ENCODE peak calls at places on chromosomes 12 and 14, in nine cellular contexts. One of them, this sample, is unnamed.

GRCh38 chr12:6334940-6335450 is 6.9 kb downstream of the TNFRSF1A start:
- DNase-seq in HCT116: no peak
- DNase-seq in mammary epithelial cell: no peak
- DNase-seq in colonic mucosa: peak; percentile 66
- DNase-seq in heart right ventricle: no peak
- DNase-seq in pancreas: no peak
- DNase-seq in kidney: no peak
- DNase-seq in prostate gland: no peak
- DNase-seq in Caco-2: no peak
- DNase-seq in this sample: no peak

GRCh38 chr14:66610154-66610563 is 102.2 kb downstream of the GPHN start:
- DNase-seq in Caco-2: no peak
- DNase-seq in mammary epithelial cell: no peak
- DNase-seq in pancreas: no peak
- DNase-seq in heart right ventricle: no peak
- DNase-seq in HCT116: peak; percentile 49
- DNase-seq in prostate gland: no peak
- DNase-seq in colonic mucosa: no peak
- DNase-seq in kidney: no peak
- DNase-seq in this sample: no peak

GRCh38 chr14:34059925-34060746 is 109.3 kb upstream of the EGLN3 start:
- DNase-seq in mammary epithelial cell: peak; percentile 71
- DNase-seq in heart right ventricle: peak; percentile 75
- DNase-seq in pancreas: peak; percentile 76
- DNase-seq in HCT116: no peak
- DNase-seq in colonic mucosa: peak; percentile 87
- DNase-seq in Caco-2: peak; percentile 82
- DNase-seq in kidney: peak; percentile 95
- DNase-seq in prostate gland: peak; percentile 72
- DNase-seq in this sample: peak; percentile 77

GRCh38 chr12:118513554-118513953 is 137.2 kb downstream of the SUDS3 start:
- DNase-seq in heart right ventricle: no peak
- DNase-seq in prostate gland: no peak
- DNase-seq in kidney: no peak
- DNase-seq in colonic mucosa: no peak
- DNase-seq in mammary epithelial cell: no peak
- DNase-seq in Caco-2: no peak
- DNase-seq in pancreas: no peak
- DNase-seq in HCT116: no peak
- DNase-seq in this sample: no peak

GRCh38 chr12:69435644-69436043 is 34.5 kb upstream of the FRS2 start:
- DNase-seq in heart right ventricle: no peak
- DNase-seq in prostate gland: no peak
- DNase-seq in pancreas: no peak
- DNase-seq in kidney: no peak
- DNase-seq in HCT116: no peak
- DNase-seq in mammary epithelial cell: no peak
- DNase-seq in Caco-2: no peak
- DNase-seq in colonic mucosa: no peak
- DNase-seq in this sample: no peak

GRCh38 chr12:99130808-99131538 is 485.9 kb downstream of the APAF1 start:
- DNase-seq in pancreas: no peak
- DNase-seq in heart right ventricle: no peak
- DNase-seq in HCT116: no peak
- DNase-seq in prostate gland: no peak
- DNase-seq in kidney: no peak
- DNase-seq in mammary epithelial cell: no peak
- DNase-seq in colonic mucosa: no peak
- DNase-seq in Caco-2: no peak
- DNase-seq in this sample: no peak

GRCh38 chr14:102262894-102263462 is 42.0 kb downstream of the MOK start:
- DNase-seq in mammary epithelial cell: peak; percentile 94
- DNase-seq in Caco-2: no peak
- DNase-seq in prostate gland: no peak
- DNase-seq in pancreas: no peak
- DNase-seq in HCT116: peak; percentile 29
- DNase-seq in heart right ventricle: no peak
- DNase-seq in colonic mucosa: no peak
- DNase-seq in kidney: no peak
- DNase-seq in this sample: no peak

GRCh38 chr12:132393991-132394949 is 64.9 kb upstream of the GALNT9 start:
- DNase-seq in mammary epithelial cell: no peak
- DNase-seq in kidney: peak; percentile 64
- DNase-seq in Caco-2: peak; percentile 26
- DNase-seq in HCT116: no peak
- DNase-seq in colonic mucosa: no peak
- DNase-seq in prostate gland: no peak
- DNase-seq in pancreas: no peak
- DNase-seq in heart right ventricle: no peak
- DNase-seq in this sample: peak; percentile 54

GRCh38 chr12:102629262-102629888 is 149.0 kb upstream of the IGF1 start:
- DNase-seq in Caco-2: no peak
- DNase-seq in mammary epithelial cell: no peak
- DNase-seq in HCT116: no peak
- DNase-seq in prostate gland: no peak
- DNase-seq in colonic mucosa: no peak
- DNase-seq in heart right ventricle: no peak
- DNase-seq in kidney: no peak
- DNase-seq in pancreas: no peak
- DNase-seq in this sample: no peak

GRCh38 chr12:37548266-37548805 is 768.2 kb upstream of the ALG10B start:
- DNase-seq in colonic mucosa: no peak
- DNase-seq in Caco-2: no peak
- DNase-seq in kidney: no peak
- DNase-seq in heart right ventricle: no peak
- DNase-seq in pancreas: no peak
- DNase-seq in prostate gland: no peak
- DNase-seq in HCT116: no peak
- DNase-seq in mammary epithelial cell: no peak
- DNase-seq in this sample: no peak

GRCh38 chr14:77043177-77043983 is 14.9 kb upstream of the IRF2BPL start:
- DNase-seq in kidney: peak; percentile 78
- DNase-seq in mammary epithelial cell: peak; percentile 94
- DNase-seq in Caco-2: no peak
- DNase-seq in colonic mucosa: no peak
- DNase-seq in heart right ventricle: peak; percentile 75
- DNase-seq in HCT116: no peak
- DNase-seq in pancreas: no peak
- DNase-seq in prostate gland: no peak
- DNase-seq in this sample: no peak

GRCh38 chr14:85852900-85853299 is 323.0 kb downstream of the FLRT2 start:
- DNase-seq in Caco-2: no peak
- DNase-seq in HCT116: no peak
- DNase-seq in heart right ventricle: no peak
- DNase-seq in colonic mucosa: no peak
- DNase-seq in pancreas: no peak
- DNase-seq in prostate gland: no peak
- DNase-seq in mammary epithelial cell: no peak
- DNase-seq in kidney: no peak
- DNase-seq in this sample: no peak

GRCh38 chr14:106308839-106309389 is 782.5 kb downstream of the TMEM121 start:
- DNase-seq in colonic mucosa: peak; percentile 49
- DNase-seq in kidney: peak; percentile 59
- DNase-seq in mammary epithelial cell: no peak
- DNase-seq in pancreas: peak; percentile 32
- DNase-seq in HCT116: no peak
- DNase-seq in heart right ventricle: no peak
- DNase-seq in prostate gland: no peak
- DNase-seq in Caco-2: no peak
- DNase-seq in this sample: peak; percentile 61

GRCh38 chr12:43238281-43238680 is 313.7 kb downstream of the ADAMTS20 start:
- DNase-seq in mammary epithelial cell: no peak
- DNase-seq in colonic mucosa: no peak
- DNase-seq in HCT116: no peak
- DNase-seq in pancreas: no peak
- DNase-seq in heart right ventricle: no peak
- DNase-seq in kidney: no peak
- DNase-seq in Caco-2: no peak
- DNase-seq in prostate gland: no peak
- DNase-seq in this sample: no peak

GRCh38 chr12:65825323-65825572 is 965 bp downstream of the HMGA2 start:
- DNase-seq in Caco-2: no peak
- DNase-seq in HCT116: no peak
- DNase-seq in heart right ventricle: no peak
- DNase-seq in prostate gland: no peak
- DNase-seq in colonic mucosa: no peak
- DNase-seq in kidney: no peak
- DNase-seq in pancreas: no peak
- DNase-seq in mammary epithelial cell: no peak
- DNase-seq in this sample: no peak

GRCh38 chr12:121939190-121939589 is 20.8 kb downstream of the CFAP251 start:
- DNase-seq in pancreas: no peak
- DNase-seq in colonic mucosa: no peak
- DNase-seq in kidney: no peak
- DNase-seq in HCT116: no peak
- DNase-seq in mammary epithelial cell: peak; percentile 90
- DNase-seq in prostate gland: no peak
- DNase-seq in Caco-2: peak; percentile 56
- DNase-seq in heart right ventricle: no peak
- DNase-seq in this sample: no peak

GRCh38 chr12:111597731-111598636 is 1.1 kb downstream of the ATXN2 start:
- DNase-seq in prostate gland: peak; percentile 30
- DNase-seq in colonic mucosa: peak; percentile 69
- DNase-seq in HCT116: no peak
- DNase-seq in kidney: peak; percentile 88
- DNase-seq in Caco-2: peak; percentile 50
- DNase-seq in heart right ventricle: peak; percentile 50
- DNase-seq in pancreas: peak; percentile 46
- DNase-seq in mammary epithelial cell: peak; percentile 40
- DNase-seq in this sample: peak; percentile 92

DNA sequence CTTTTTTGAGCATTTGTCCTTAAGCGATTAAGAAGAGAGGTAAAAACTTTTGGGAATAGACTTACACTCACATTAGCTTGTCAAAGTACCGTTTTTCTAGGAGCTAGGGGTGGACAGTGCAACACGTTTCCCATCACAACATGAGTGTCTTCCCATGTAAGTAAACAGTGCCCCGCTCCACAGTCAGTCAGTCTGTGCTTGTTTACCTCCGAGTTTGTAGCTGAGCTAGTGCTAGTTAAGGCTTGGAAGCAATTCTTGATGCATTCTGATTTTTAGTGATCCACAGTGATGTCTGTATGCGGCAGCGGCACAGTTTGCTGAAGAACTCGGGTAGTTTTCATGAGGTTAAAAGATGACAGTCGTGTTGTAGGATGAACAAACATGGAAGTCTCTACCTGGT is 941 bp downstream of the ZDHHC17 start:
- DNase-seq in prostate gland: peak; percentile 8
- DNase-seq in HCT116: no peak
- DNase-seq in mammary epithelial cell: peak; percentile 24
- DNase-seq in colonic mucosa: no peak
- DNase-seq in pancreas: no peak
- DNase-seq in heart right ventricle: no peak
- DNase-seq in kidney: no peak
- DNase-seq in Caco-2: no peak
- DNase-seq in this sample: no peak
- H3K4me1 ChIP-seq in prostate gland: no peaks in the 10 kb centered on the region
- H3K4me1 ChIP-seq in HCT116: peaks cover 14% of the 10 kb centered on the region
- H3K4me1 ChIP-seq in mammary epithelial cell: no peaks in the 10 kb centered on the region
- H3K4me1 ChIP-seq in colonic mucosa: no peaks in the 10 kb centered on the region
- H3K4me1 ChIP-seq in pancreas: peaks cover 6% of the 10 kb centered on the region
- H3K4me1 ChIP-seq in heart right ventricle: peaks cover 45% of the 10 kb centered on the region
- H3K4me1 ChIP-seq in kidney: peaks cover 11% of the 10 kb centered on the region
- H3K4me1 ChIP-seq in Caco-2: peaks cover 30% of the 10 kb centered on the region
- H3K4me1 ChIP-seq in this sample: peaks cover 57% of the 10 kb centered on the region

DNA sequence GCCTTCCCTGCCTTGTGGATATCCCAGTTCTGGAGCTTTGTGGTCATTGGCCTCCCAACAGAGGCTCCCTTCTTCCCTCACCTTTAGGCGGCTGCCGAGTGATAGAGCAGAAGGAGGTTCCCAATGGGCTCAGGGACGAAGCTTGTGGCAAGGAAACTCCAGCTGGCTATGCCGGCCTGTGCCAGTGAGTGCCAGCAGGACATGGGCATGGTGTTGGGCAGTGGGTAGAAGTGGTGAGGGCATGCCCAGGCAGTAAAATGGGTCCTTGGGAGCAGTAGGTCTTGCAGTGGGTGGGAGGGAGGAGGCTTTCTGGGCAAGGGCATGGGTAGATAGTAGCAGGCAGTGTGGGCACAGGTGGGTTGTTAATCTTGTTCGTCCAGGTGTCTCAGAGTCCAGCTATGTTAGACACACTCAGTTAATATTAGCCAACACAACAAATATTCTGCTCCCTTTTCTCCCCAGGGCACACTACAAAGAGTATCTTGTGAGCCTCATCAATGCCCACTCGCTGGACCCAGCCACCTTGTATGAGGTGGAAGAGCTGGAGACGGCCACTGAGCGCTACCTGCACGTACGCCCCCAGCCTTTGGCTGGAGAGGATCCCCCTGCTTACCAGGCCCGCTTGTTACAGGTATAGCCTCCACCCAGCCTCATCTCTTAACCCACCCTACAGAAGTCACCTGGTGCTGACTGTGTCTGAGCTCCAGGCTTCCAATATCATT is 1.1 kb upstream of the IRF9 start:
- DNase-seq in mammary epithelial cell: no peak
- DNase-seq in heart right ventricle: no peak
- DNase-seq in colonic mucosa: no peak
- DNase-seq in kidney: no peak
- DNase-seq in Caco-2: no peak
- DNase-seq in pancreas: no peak
- DNase-seq in HCT116: no peak
- DNase-seq in prostate gland: no peak
- DNase-seq in this sample: peak; percentile 59
- H3K4me1 ChIP-seq in mammary epithelial cell: peaks cover 9% of the 10 kb centered on the region
- H3K4me1 ChIP-seq in heart right ventricle: peaks cover 27% of the 10 kb centered on the region
- H3K4me1 ChIP-seq in colonic mucosa: peaks cover 13% of the 10 kb centered on the region
- H3K4me1 ChIP-seq in kidney: peaks cover 11% of the 10 kb centered on the region
- H3K4me1 ChIP-seq in Caco-2: peaks cover 12% of the 10 kb centered on the region
- H3K4me1 ChIP-seq in pancreas: no peaks in the 10 kb centered on the region
- H3K4me1 ChIP-seq in HCT116: peaks cover 21% of the 10 kb centered on the region
- H3K4me1 ChIP-seq in prostate gland: peaks cover 11% of the 10 kb centered on the region
- H3K4me1 ChIP-seq in this sample: peaks cover 40% of the 10 kb centered on the region

GRCh38 chr14:68366656-68367055 is 426.2 kb downstream of the ZFP36L1 start:
- DNase-seq in heart right ventricle: no peak
- DNase-seq in kidney: no peak
- DNase-seq in mammary epithelial cell: no peak
- DNase-seq in HCT116: no peak
- DNase-seq in pancreas: no peak
- DNase-seq in colonic mucosa: no peak
- DNase-seq in Caco-2: no peak
- DNase-seq in prostate gland: no peak
- DNase-seq in this sample: no peak
- H3K4me1 ChIP-seq in heart right ventricle: peaks cover 19% of the 10 kb centered on the region
- H3K4me1 ChIP-seq in kidney: peaks cover 18% of the 10 kb centered on the region
- H3K4me1 ChIP-seq in mammary epithelial cell: peaks cover 11% of the 10 kb centered on the region
- H3K4me1 ChIP-seq in HCT116: peaks cover 37% of the 10 kb centered on the region
- H3K4me1 ChIP-seq in pancreas: no peaks in the 10 kb centered on the region
- H3K4me1 ChIP-seq in colonic mucosa: no peaks in the 10 kb centered on the region
- H3K4me1 ChIP-seq in Caco-2: peaks cover 23% of the 10 kb centered on the region
- H3K4me1 ChIP-seq in prostate gland: peaks cover 4% of the 10 kb centered on the region
- H3K4me1 ChIP-seq in this sample: peaks cover 4% of the 10 kb centered on the region

DNA sequence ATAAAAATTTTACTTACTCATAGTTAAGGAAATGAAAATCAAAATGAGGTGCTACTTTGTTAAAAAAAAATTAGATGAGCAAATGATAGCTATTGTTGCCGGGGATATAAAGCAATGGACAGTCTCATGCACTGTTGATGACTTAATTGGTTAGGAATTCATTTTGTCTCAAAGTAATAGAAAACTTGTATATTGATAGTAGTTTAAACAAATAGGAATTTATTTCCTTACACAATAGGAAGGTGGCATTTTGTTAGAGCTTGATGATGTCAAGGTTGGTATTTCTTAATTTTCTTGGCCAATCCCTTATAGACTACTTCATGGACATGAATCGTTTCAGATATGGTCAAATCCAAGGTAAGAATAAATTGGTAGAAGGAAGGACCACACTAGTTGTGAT is 7.8 kb downstream of the PRPF39 start:
- DNase-seq in kidney: no peak
- DNase-seq in mammary epithelial cell: peak; percentile 30
- DNase-seq in HCT116: no peak
- DNase-seq in Caco-2: no peak
- DNase-seq in pancreas: no peak
- DNase-seq in heart right ventricle: no peak
- DNase-seq in colonic mucosa: no peak
- DNase-seq in prostate gland: no peak
- DNase-seq in this sample: no peak
- H3K4me1 ChIP-seq in kidney: no peaks in the 10 kb centered on the region
- H3K4me1 ChIP-seq in mammary epithelial cell: peaks cover 28% of the 10 kb centered on the region
- H3K4me1 ChIP-seq in HCT116: peaks cover 2% of the 10 kb centered on the region
- H3K4me1 ChIP-seq in Caco-2: no peaks in the 10 kb centered on the region
- H3K4me1 ChIP-seq in pancreas: peaks cover 10% of the 10 kb centered on the region
- H3K4me1 ChIP-seq in heart right ventricle: peaks cover 47% of the 10 kb centered on the region
- H3K4me1 ChIP-seq in colonic mucosa: no peaks in the 10 kb centered on the region
- H3K4me1 ChIP-seq in prostate gland: peaks cover 11% of the 10 kb centered on the region
- H3K4me1 ChIP-seq in this sample: peaks cover 24% of the 10 kb centered on the region